ENCODE peak calls at places on chromosomes 6 and 20, in eight cellular contexts. One of them, this sample, is unnamed.
A peak's percentile ranks its signal among the peaks of the same experiment; 100 is the strongest.

GRCh38 chr6:48140221-48140620 is 29.2 kb upstream of the PTCHD4 start:
- DNase-seq in heart left ventricle: no peak
- DNase-seq in MV-4-11: no peak
- DNase-seq in psoas muscle: no peak
- DNase-seq in dorsolateral prefrontal cortex: no peak
- DNase-seq in Ammon's horn: no peak
- DNase-seq in stimulated activated CD4-positive, alpha-beta T cell treated with anti-CD3 and anti-CD28 coated beads, Interleukin-1b, Interleukin-23, amount 100 ng/mL, for 1 hour: no peak
- DNase-seq in DMS 273 treated with DMSO at 0.1 percent for 48 hours: no peak
- DNase-seq in this sample: no peak

GRCh38 chr6:157610451-157610999 is 212.5 kb upstream of the SNX9 start:
- DNase-seq in heart left ventricle: no peak
- DNase-seq in MV-4-11: no peak
- DNase-seq in psoas muscle: no peak
- DNase-seq in dorsolateral prefrontal cortex: peak; percentile 41
- DNase-seq in Ammon's horn: peak; percentile 24
- DNase-seq in stimulated activated CD4-positive, alpha-beta T cell treated with anti-CD3 and anti-CD28 coated beads, Interleukin-1b, Interleukin-23, amount 100 ng/mL, for 1 hour: no peak
- DNase-seq in DMS 273 treated with DMSO at 0.1 percent for 48 hours: no peak
- DNase-seq in this sample: no peak

GRCh38 chr20:3935295-3935955 is 46.2 kb downstream of the PANK2 start:
- DNase-seq in heart left ventricle: peak; percentile 71
- DNase-seq in MV-4-11: no peak
- DNase-seq in psoas muscle: peak; percentile 42
- DNase-seq in dorsolateral prefrontal cortex: peak; percentile 41
- DNase-seq in Ammon's horn: peak; percentile 66
- DNase-seq in stimulated activated CD4-positive, alpha-beta T cell treated with anti-CD3 and anti-CD28 coated beads, Interleukin-1b, Interleukin-23, amount 100 ng/mL, for 1 hour: no peak
- DNase-seq in DMS 273 treated with DMSO at 0.1 percent for 48 hours: peak; percentile 81
- DNase-seq in this sample: no peak

GRCh38 chr6:25277857-25278256 is 1.3 kb upstream of the CARMIL1 start:
- DNase-seq in heart left ventricle: no peak
- DNase-seq in MV-4-11: no peak
- DNase-seq in psoas muscle: no peak
- DNase-seq in dorsolateral prefrontal cortex: no peak
- DNase-seq in Ammon's horn: no peak
- DNase-seq in stimulated activated CD4-positive, alpha-beta T cell treated with anti-CD3 and anti-CD28 coated beads, Interleukin-1b, Interleukin-23, amount 100 ng/mL, for 1 hour: no peak
- DNase-seq in DMS 273 treated with DMSO at 0.1 percent for 48 hours: no peak
- DNase-seq in this sample: no peak

GRCh38 chr6:107345398-107345797 is 114.0 kb downstream of the PDSS2 start:
- DNase-seq in heart left ventricle: no peak
- DNase-seq in MV-4-11: peak; percentile 83
- DNase-seq in psoas muscle: no peak
- DNase-seq in dorsolateral prefrontal cortex: no peak
- DNase-seq in Ammon's horn: no peak
- DNase-seq in stimulated activated CD4-positive, alpha-beta T cell treated with anti-CD3 and anti-CD28 coated beads, Interleukin-1b, Interleukin-23, amount 100 ng/mL, for 1 hour: no peak
- DNase-seq in DMS 273 treated with DMSO at 0.1 percent for 48 hours: no peak
- DNase-seq in this sample: no peak

GRCh38 chr6:113644861-113645575 is 212.1 kb upstream of the MARCKS start:
- DNase-seq in heart left ventricle: no peak
- DNase-seq in MV-4-11: peak; percentile 34
- DNase-seq in psoas muscle: no peak
- DNase-seq in dorsolateral prefrontal cortex: no peak
- DNase-seq in Ammon's horn: no peak
- DNase-seq in stimulated activated CD4-positive, alpha-beta T cell treated with anti-CD3 and anti-CD28 coated beads, Interleukin-1b, Interleukin-23, amount 100 ng/mL, for 1 hour: no peak
- DNase-seq in DMS 273 treated with DMSO at 0.1 percent for 48 hours: no peak
- DNase-seq in this sample: no peak

GRCh38 chr6:40472354-40472753 is 114.8 kb downstream of the LRFN2 start:
- DNase-seq in heart left ventricle: no peak
- DNase-seq in MV-4-11: no peak
- DNase-seq in psoas muscle: no peak
- DNase-seq in dorsolateral prefrontal cortex: peak; percentile 30
- DNase-seq in Ammon's horn: no peak
- DNase-seq in stimulated activated CD4-positive, alpha-beta T cell treated with anti-CD3 and anti-CD28 coated beads, Interleukin-1b, Interleukin-23, amount 100 ng/mL, for 1 hour: no peak
- DNase-seq in DMS 273 treated with DMSO at 0.1 percent for 48 hours: peak; percentile 8
- DNase-seq in this sample: no peak

GRCh38 chr6:4466769-4467480 is 309.3 kb upstream of the CDYL start:
- DNase-seq in heart left ventricle: no peak
- DNase-seq in MV-4-11: no peak
- DNase-seq in psoas muscle: no peak
- DNase-seq in dorsolateral prefrontal cortex: no peak
- DNase-seq in Ammon's horn: peak; percentile 26
- DNase-seq in stimulated activated CD4-positive, alpha-beta T cell treated with anti-CD3 and anti-CD28 coated beads, Interleukin-1b, Interleukin-23, amount 100 ng/mL, for 1 hour: no peak
- DNase-seq in DMS 273 treated with DMSO at 0.1 percent for 48 hours: no peak
- DNase-seq in this sample: no peak

GRCh38 chr20:50220894-50221266 is 30.2 kb downstream of the CEBPB start:
- DNase-seq in heart left ventricle: no peak
- DNase-seq in MV-4-11: peak; percentile 43
- DNase-seq in psoas muscle: no peak
- DNase-seq in dorsolateral prefrontal cortex: no peak
- DNase-seq in Ammon's horn: no peak
- DNase-seq in stimulated activated CD4-positive, alpha-beta T cell treated with anti-CD3 and anti-CD28 coated beads, Interleukin-1b, Interleukin-23, amount 100 ng/mL, for 1 hour: no peak
- DNase-seq in DMS 273 treated with DMSO at 0.1 percent for 48 hours: no peak
- DNase-seq in this sample: no peak

GRCh38 chr6:14810021-14810420 is 435.8 kb upstream of the JARID2 start:
- DNase-seq in heart left ventricle: no peak
- DNase-seq in MV-4-11: no peak
- DNase-seq in psoas muscle: no peak
- DNase-seq in dorsolateral prefrontal cortex: no peak
- DNase-seq in Ammon's horn: no peak
- DNase-seq in stimulated activated CD4-positive, alpha-beta T cell treated with anti-CD3 and anti-CD28 coated beads, Interleukin-1b, Interleukin-23, amount 100 ng/mL, for 1 hour: no peak
- DNase-seq in DMS 273 treated with DMSO at 0.1 percent for 48 hours: no peak
- DNase-seq in this sample: no peak

GRCh38 chr6:114049367-114049966 is 78.5 kb upstream of the HDAC2 start:
- DNase-seq in heart left ventricle: no peak
- DNase-seq in MV-4-11: no peak
- DNase-seq in psoas muscle: no peak
- DNase-seq in dorsolateral prefrontal cortex: no peak
- DNase-seq in Ammon's horn: no peak
- DNase-seq in stimulated activated CD4-positive, alpha-beta T cell treated with anti-CD3 and anti-CD28 coated beads, Interleukin-1b, Interleukin-23, amount 100 ng/mL, for 1 hour: no peak
- DNase-seq in DMS 273 treated with DMSO at 0.1 percent for 48 hours: no peak
- DNase-seq in this sample: no peak

GRCh38 chr6:104505838-104506237 is 353.9 kb downstream of the HACE1 start:
- DNase-seq in heart left ventricle: no peak
- DNase-seq in MV-4-11: no peak
- DNase-seq in psoas muscle: no peak
- DNase-seq in dorsolateral prefrontal cortex: no peak
- DNase-seq in Ammon's horn: no peak
- DNase-seq in stimulated activated CD4-positive, alpha-beta T cell treated with anti-CD3 and anti-CD28 coated beads, Interleukin-1b, Interleukin-23, amount 100 ng/mL, for 1 hour: no peak
- DNase-seq in DMS 273 treated with DMSO at 0.1 percent for 48 hours: no peak
- DNase-seq in this sample: no peak

GRCh38 chr6:129598244-129599187 is 111.5 kb downstream of the ARHGAP18 start:
- DNase-seq in heart left ventricle: no peak
- DNase-seq in MV-4-11: peak; percentile 60
- DNase-seq in psoas muscle: no peak
- DNase-seq in dorsolateral prefrontal cortex: no peak
- DNase-seq in Ammon's horn: peak; percentile 88
- DNase-seq in stimulated activated CD4-positive, alpha-beta T cell treated with anti-CD3 and anti-CD28 coated beads, Interleukin-1b, Interleukin-23, amount 100 ng/mL, for 1 hour: no peak
- DNase-seq in DMS 273 treated with DMSO at 0.1 percent for 48 hours: peak; percentile 17
- DNase-seq in this sample: peak; percentile 9

GRCh38 chr6:168061269-168062210 is 17.5 kb downstream of the FRMD1 start:
- DNase-seq in heart left ventricle: no peak
- DNase-seq in MV-4-11: no peak
- DNase-seq in psoas muscle: no peak
- DNase-seq in dorsolateral prefrontal cortex: no peak
- DNase-seq in Ammon's horn: no peak
- DNase-seq in stimulated activated CD4-positive, alpha-beta T cell treated with anti-CD3 and anti-CD28 coated beads, Interleukin-1b, Interleukin-23, amount 100 ng/mL, for 1 hour: no peak
- DNase-seq in DMS 273 treated with DMSO at 0.1 percent for 48 hours: no peak
- DNase-seq in this sample: no peak

GRCh38 chr20:37907677-37908397 is 4.9 kb downstream of the VSTM2L start:
- DNase-seq in heart left ventricle: no peak
- DNase-seq in MV-4-11: no peak
- DNase-seq in psoas muscle: no peak
- DNase-seq in dorsolateral prefrontal cortex: no peak
- DNase-seq in Ammon's horn: no peak
- DNase-seq in stimulated activated CD4-positive, alpha-beta T cell treated with anti-CD3 and anti-CD28 coated beads, Interleukin-1b, Interleukin-23, amount 100 ng/mL, for 1 hour: no peak
- DNase-seq in DMS 273 treated with DMSO at 0.1 percent for 48 hours: peak; percentile 30
- DNase-seq in this sample: no peak

GRCh38 chr6:111957623-111958315 is 84.5 kb upstream of the FYN start:
- DNase-seq in heart left ventricle: no peak
- DNase-seq in MV-4-11: no peak
- DNase-seq in psoas muscle: no peak
- DNase-seq in dorsolateral prefrontal cortex: no peak
- DNase-seq in Ammon's horn: no peak
- DNase-seq in stimulated activated CD4-positive, alpha-beta T cell treated with anti-CD3 and anti-CD28 coated beads, Interleukin-1b, Interleukin-23, amount 100 ng/mL, for 1 hour: no peak
- DNase-seq in DMS 273 treated with DMSO at 0.1 percent for 48 hours: no peak
- DNase-seq in this sample: no peak

GRCh38 chr20:54176610-54177009 is 2.8 kb upstream of the CYP24A1 start:
- DNase-seq in heart left ventricle: no peak
- DNase-seq in MV-4-11: no peak
- DNase-seq in psoas muscle: no peak
- DNase-seq in dorsolateral prefrontal cortex: no peak
- DNase-seq in Ammon's horn: no peak
- DNase-seq in stimulated activated CD4-positive, alpha-beta T cell treated with anti-CD3 and anti-CD28 coated beads, Interleukin-1b, Interleukin-23, amount 100 ng/mL, for 1 hour: no peak
- DNase-seq in DMS 273 treated with DMSO at 0.1 percent for 48 hours: no peak
- DNase-seq in this sample: no peak

GRCh38 chr20:17613328-17614175 is 43.7 kb downstream of the DSTN start:
- DNase-seq in heart left ventricle: no peak
- DNase-seq in MV-4-11: no peak
- DNase-seq in psoas muscle: no peak
- DNase-seq in dorsolateral prefrontal cortex: no peak
- DNase-seq in Ammon's horn: no peak
- DNase-seq in stimulated activated CD4-positive, alpha-beta T cell treated with anti-CD3 and anti-CD28 coated beads, Interleukin-1b, Interleukin-23, amount 100 ng/mL, for 1 hour: no peak
- DNase-seq in DMS 273 treated with DMSO at 0.1 percent for 48 hours: no peak
- DNase-seq in this sample: peak; percentile 17

GRCh38 chr6:137870744-137871247 is 3.7 kb downstream of the TNFAIP3 start:
- DNase-seq in heart left ventricle: no peak
- DNase-seq in MV-4-11: no peak
- DNase-seq in psoas muscle: no peak
- DNase-seq in dorsolateral prefrontal cortex: no peak
- DNase-seq in Ammon's horn: no peak
- DNase-seq in stimulated activated CD4-positive, alpha-beta T cell treated with anti-CD3 and anti-CD28 coated beads, Interleukin-1b, Interleukin-23, amount 100 ng/mL, for 1 hour: no peak
- DNase-seq in DMS 273 treated with DMSO at 0.1 percent for 48 hours: no peak
- DNase-seq in this sample: no peak

GRCh38 chr6:109260701-109261100 is 121.6 kb downstream of the CD164 start:
- DNase-seq in heart left ventricle: no peak
- DNase-seq in MV-4-11: no peak
- DNase-seq in psoas muscle: no peak
- DNase-seq in dorsolateral prefrontal cortex: no peak
- DNase-seq in Ammon's horn: no peak
- DNase-seq in stimulated activated CD4-positive, alpha-beta T cell treated with anti-CD3 and anti-CD28 coated beads, Interleukin-1b, Interleukin-23, amount 100 ng/mL, for 1 hour: no peak
- DNase-seq in DMS 273 treated with DMSO at 0.1 percent for 48 hours: no peak
- DNase-seq in this sample: no peak

GRCh38 chr6:13303668-13304017 is 24.7 kb downstream of the TBC1D7 start:
- DNase-seq in heart left ventricle: peak; percentile 85
- DNase-seq in MV-4-11: peak; percentile 65
- DNase-seq in psoas muscle: peak; percentile 70
- DNase-seq in dorsolateral prefrontal cortex: no peak
- DNase-seq in Ammon's horn: peak; percentile 71
- DNase-seq in stimulated activated CD4-positive, alpha-beta T cell treated with anti-CD3 and anti-CD28 coated beads, Interleukin-1b, Interleukin-23, amount 100 ng/mL, for 1 hour: no peak
- DNase-seq in DMS 273 treated with DMSO at 0.1 percent for 48 hours: no peak
- DNase-seq in this sample: no peak

GRCh38 chr6:34490390-34491090 is 24.7 kb downstream of the PACSIN1 start:
- DNase-seq in heart left ventricle: no peak
- DNase-seq in MV-4-11: no peak
- DNase-seq in psoas muscle: no peak
- DNase-seq in dorsolateral prefrontal cortex: no peak
- DNase-seq in Ammon's horn: no peak
- DNase-seq in stimulated activated CD4-positive, alpha-beta T cell treated with anti-CD3 and anti-CD28 coated beads, Interleukin-1b, Interleukin-23, amount 100 ng/mL, for 1 hour: no peak
- DNase-seq in DMS 273 treated with DMSO at 0.1 percent for 48 hours: no peak
- DNase-seq in this sample: no peak

GRCh38 chr20:57570898-57571297 is 10.0 kb downstream of the PCK1 start:
- DNase-seq in heart left ventricle: no peak
- DNase-seq in MV-4-11: no peak
- DNase-seq in psoas muscle: no peak
- DNase-seq in dorsolateral prefrontal cortex: no peak
- DNase-seq in Ammon's horn: no peak
- DNase-seq in stimulated activated CD4-positive, alpha-beta T cell treated with anti-CD3 and anti-CD28 coated beads, Interleukin-1b, Interleukin-23, amount 100 ng/mL, for 1 hour: no peak
- DNase-seq in DMS 273 treated with DMSO at 0.1 percent for 48 hours: no peak
- DNase-seq in this sample: no peak

GRCh38 chr6:161575508-161576254 is 301.8 kb upstream of the AGPAT4 start:
- DNase-seq in heart left ventricle: no peak
- DNase-seq in MV-4-11: no peak
- DNase-seq in psoas muscle: no peak
- DNase-seq in dorsolateral prefrontal cortex: no peak
- DNase-seq in Ammon's horn: peak; percentile 11
- DNase-seq in stimulated activated CD4-positive, alpha-beta T cell treated with anti-CD3 and anti-CD28 coated beads, Interleukin-1b, Interleukin-23, amount 100 ng/mL, for 1 hour: no peak
- DNase-seq in DMS 273 treated with DMSO at 0.1 percent for 48 hours: no peak
- DNase-seq in this sample: no peak

GRCh38 chr6:145036848-145037567 is 698.3 kb downstream of the EPM2A start:
- DNase-seq in heart left ventricle: no peak
- DNase-seq in MV-4-11: no peak
- DNase-seq in psoas muscle: no peak
- DNase-seq in dorsolateral prefrontal cortex: no peak
- DNase-seq in Ammon's horn: no peak
- DNase-seq in stimulated activated CD4-positive, alpha-beta T cell treated with anti-CD3 and anti-CD28 coated beads, Interleukin-1b, Interleukin-23, amount 100 ng/mL, for 1 hour: no peak
- DNase-seq in DMS 273 treated with DMSO at 0.1 percent for 48 hours: no peak
- DNase-seq in this sample: no peak

GRCh38 chr6:56400273-56400672 is 152.9 kb upstream of the COL21A1 start:
- DNase-seq in heart left ventricle: no peak
- DNase-seq in MV-4-11: no peak
- DNase-seq in psoas muscle: no peak
- DNase-seq in dorsolateral prefrontal cortex: no peak
- DNase-seq in Ammon's horn: no peak
- DNase-seq in stimulated activated CD4-positive, alpha-beta T cell treated with anti-CD3 and anti-CD28 coated beads, Interleukin-1b, Interleukin-23, amount 100 ng/mL, for 1 hour: no peak
- DNase-seq in DMS 273 treated with DMSO at 0.1 percent for 48 hours: no peak
- DNase-seq in this sample: no peak

GRCh38 chr20:2364014-2364413 is 16.7 kb upstream of the TGM6 start:
- DNase-seq in heart left ventricle: no peak
- DNase-seq in MV-4-11: no peak
- DNase-seq in psoas muscle: no peak
- DNase-seq in dorsolateral prefrontal cortex: no peak
- DNase-seq in Ammon's horn: no peak
- DNase-seq in stimulated activated CD4-positive, alpha-beta T cell treated with anti-CD3 and anti-CD28 coated beads, Interleukin-1b, Interleukin-23, amount 100 ng/mL, for 1 hour: no peak
- DNase-seq in DMS 273 treated with DMSO at 0.1 percent for 48 hours: no peak
- DNase-seq in this sample: no peak

GRCh38 chr20:32358883-32359632 is 927 bp downstream of the ASXL1 start:
- DNase-seq in heart left ventricle: peak; percentile 86
- DNase-seq in MV-4-11: no peak
- DNase-seq in psoas muscle: peak; percentile 77
- DNase-seq in dorsolateral prefrontal cortex: peak; percentile 37
- DNase-seq in Ammon's horn: peak; percentile 68
- DNase-seq in stimulated activated CD4-positive, alpha-beta T cell treated with anti-CD3 and anti-CD28 coated beads, Interleukin-1b, Interleukin-23, amount 100 ng/mL, for 1 hour: peak; percentile 62
- DNase-seq in DMS 273 treated with DMSO at 0.1 percent for 48 hours: no peak
- DNase-seq in this sample: peak; percentile 74

GRCh38 chr6:111057074-111057752 is 30.1 kb upstream of the SLC16A10 start:
- DNase-seq in heart left ventricle: no peak
- DNase-seq in MV-4-11: no peak
- DNase-seq in psoas muscle: no peak
- DNase-seq in dorsolateral prefrontal cortex: peak; percentile 28
- DNase-seq in Ammon's horn: peak; percentile 44
- DNase-seq in stimulated activated CD4-positive, alpha-beta T cell treated with anti-CD3 and anti-CD28 coated beads, Interleukin-1b, Interleukin-23, amount 100 ng/mL, for 1 hour: no peak
- DNase-seq in DMS 273 treated with DMSO at 0.1 percent for 48 hours: peak; percentile 30
- DNase-seq in this sample: no peak

GRCh38 chr6:113632220-113632864 is 224.8 kb upstream of the MARCKS start:
- DNase-seq in heart left ventricle: no peak
- DNase-seq in MV-4-11: peak; percentile 43
- DNase-seq in psoas muscle: peak; percentile 40
- DNase-seq in dorsolateral prefrontal cortex: no peak
- DNase-seq in Ammon's horn: no peak
- DNase-seq in stimulated activated CD4-positive, alpha-beta T cell treated with anti-CD3 and anti-CD28 coated beads, Interleukin-1b, Interleukin-23, amount 100 ng/mL, for 1 hour: no peak
- DNase-seq in DMS 273 treated with DMSO at 0.1 percent for 48 hours: no peak
- DNase-seq in this sample: no peak